ENCODE peak calls at places on chromosomes 1 and 21, in six cellular contexts. One of them, this sample, is unnamed.

GRCh38 chr1:67420835-67421492 is 9.2 kb downstream of the SERBP1 start:
- DNase-seq in activated T-helper 1 cell treated with anti-CD3 and anti-CD28 coated beads, Interleukin-2, amount 50 U/mL, for 16 hours: no peak
- DNase-seq in EH: no peak
- DNase-seq in Caki2: no peak
- DNase-seq in sciatic nerve: no peak
- DNase-seq in NCI-H1436 treated with DMSO at 0.1 percent for 48 hours: no peak
- DNase-seq in this sample: no peak

GRCh38 chr1:64155285-64155684 is 48.1 kb upstream of the UBE2U start:
- DNase-seq in activated T-helper 1 cell treated with anti-CD3 and anti-CD28 coated beads, Interleukin-2, amount 50 U/mL, for 16 hours: no peak
- DNase-seq in EH: no peak
- DNase-seq in Caki2: no peak
- DNase-seq in sciatic nerve: no peak
- DNase-seq in NCI-H1436 treated with DMSO at 0.1 percent for 48 hours: no peak
- DNase-seq in this sample: no peak

GRCh38 chr1:32706491-32706890 is 3.9 kb upstream of the SYNC start:
- DNase-seq in activated T-helper 1 cell treated with anti-CD3 and anti-CD28 coated beads, Interleukin-2, amount 50 U/mL, for 16 hours: no peak
- DNase-seq in EH: no peak
- DNase-seq in Caki2: no peak
- DNase-seq in sciatic nerve: no peak
- DNase-seq in NCI-H1436 treated with DMSO at 0.1 percent for 48 hours: no peak
- DNase-seq in this sample: no peak

GRCh38 chr1:115402753-115403184 is 64.7 kb upstream of the NGF start:
- DNase-seq in activated T-helper 1 cell treated with anti-CD3 and anti-CD28 coated beads, Interleukin-2, amount 50 U/mL, for 16 hours: no peak
- DNase-seq in EH: no peak
- DNase-seq in Caki2: peak; percentile 80
- DNase-seq in sciatic nerve: no peak
- DNase-seq in NCI-H1436 treated with DMSO at 0.1 percent for 48 hours: no peak
- DNase-seq in this sample: no peak

GRCh38 chr1:222079546-222079945 is 337.7 kb upstream of the DUSP10 start:
- DNase-seq in activated T-helper 1 cell treated with anti-CD3 and anti-CD28 coated beads, Interleukin-2, amount 50 U/mL, for 16 hours: no peak
- DNase-seq in EH: no peak
- DNase-seq in Caki2: no peak
- DNase-seq in sciatic nerve: no peak
- DNase-seq in NCI-H1436 treated with DMSO at 0.1 percent for 48 hours: no peak
- DNase-seq in this sample: no peak

GRCh38 chr1:41482001-41482765 is 2.3 kb downstream of the EDN2 start:
- DNase-seq in activated T-helper 1 cell treated with anti-CD3 and anti-CD28 coated beads, Interleukin-2, amount 50 U/mL, for 16 hours: no peak
- DNase-seq in EH: no peak
- DNase-seq in Caki2: peak; percentile 56
- DNase-seq in sciatic nerve: no peak
- DNase-seq in NCI-H1436 treated with DMSO at 0.1 percent for 48 hours: no peak
- DNase-seq in this sample: no peak

GRCh38 chr1:94746635-94747525 is 73.3 kb upstream of the SLC44A3 start:
- DNase-seq in activated T-helper 1 cell treated with anti-CD3 and anti-CD28 coated beads, Interleukin-2, amount 50 U/mL, for 16 hours: no peak
- DNase-seq in EH: peak; percentile 69
- DNase-seq in Caki2: no peak
- DNase-seq in sciatic nerve: peak; percentile 75
- DNase-seq in NCI-H1436 treated with DMSO at 0.1 percent for 48 hours: no peak
- DNase-seq in this sample: no peak

GRCh38 chr21:16713331-16714114 is 799.3 kb upstream of the CXADR start:
- DNase-seq in activated T-helper 1 cell treated with anti-CD3 and anti-CD28 coated beads, Interleukin-2, amount 50 U/mL, for 16 hours: no peak
- DNase-seq in EH: no peak
- DNase-seq in Caki2: no peak
- DNase-seq in sciatic nerve: no peak
- DNase-seq in NCI-H1436 treated with DMSO at 0.1 percent for 48 hours: no peak
- DNase-seq in this sample: no peak

GRCh38 chr1:8283058-8283884 is 34.6 kb upstream of the SLC45A1 start:
- DNase-seq in activated T-helper 1 cell treated with anti-CD3 and anti-CD28 coated beads, Interleukin-2, amount 50 U/mL, for 16 hours: no peak
- DNase-seq in EH: no peak
- DNase-seq in Caki2: peak; percentile 12
- DNase-seq in sciatic nerve: no peak
- DNase-seq in NCI-H1436 treated with DMSO at 0.1 percent for 48 hours: no peak
- DNase-seq in this sample: no peak

GRCh38 chr1:163774390-163774789 is 452.6 kb downstream of the NUF2 start:
- DNase-seq in activated T-helper 1 cell treated with anti-CD3 and anti-CD28 coated beads, Interleukin-2, amount 50 U/mL, for 16 hours: no peak
- DNase-seq in EH: no peak
- DNase-seq in Caki2: no peak
- DNase-seq in sciatic nerve: no peak
- DNase-seq in NCI-H1436 treated with DMSO at 0.1 percent for 48 hours: no peak
- DNase-seq in this sample: no peak

GRCh38 chr21:35139382-35139715 is 90.2 kb upstream of the RUNX1 start:
- DNase-seq in activated T-helper 1 cell treated with anti-CD3 and anti-CD28 coated beads, Interleukin-2, amount 50 U/mL, for 16 hours: no peak
- DNase-seq in EH: no peak
- DNase-seq in Caki2: no peak
- DNase-seq in sciatic nerve: no peak
- DNase-seq in NCI-H1436 treated with DMSO at 0.1 percent for 48 hours: no peak
- DNase-seq in this sample: no peak

GRCh38 chr21:17467392-17467791 is 45.5 kb upstream of the CXADR start:
- DNase-seq in activated T-helper 1 cell treated with anti-CD3 and anti-CD28 coated beads, Interleukin-2, amount 50 U/mL, for 16 hours: no peak
- DNase-seq in EH: no peak
- DNase-seq in Caki2: no peak
- DNase-seq in sciatic nerve: no peak
- DNase-seq in NCI-H1436 treated with DMSO at 0.1 percent for 48 hours: no peak
- DNase-seq in this sample: no peak

GRCh38 chr1:201016211-201016651 is 7.3 kb downstream of the KIF21B start:
- DNase-seq in activated T-helper 1 cell treated with anti-CD3 and anti-CD28 coated beads, Interleukin-2, amount 50 U/mL, for 16 hours: no peak
- DNase-seq in EH: peak; percentile 61
- DNase-seq in Caki2: no peak
- DNase-seq in sciatic nerve: no peak
- DNase-seq in NCI-H1436 treated with DMSO at 0.1 percent for 48 hours: peak; percentile 41
- DNase-seq in this sample: no peak

GRCh38 chr21:45994738-45995685 is 13.4 kb downstream of the COL6A1 start:
- DNase-seq in activated T-helper 1 cell treated with anti-CD3 and anti-CD28 coated beads, Interleukin-2, amount 50 U/mL, for 16 hours: no peak
- DNase-seq in EH: no peak
- DNase-seq in Caki2: no peak
- DNase-seq in sciatic nerve: no peak
- DNase-seq in NCI-H1436 treated with DMSO at 0.1 percent for 48 hours: no peak
- DNase-seq in this sample: peak; percentile 72

GRCh38 chr1:213419369-213420030 is 368.5 kb downstream of the RPS6KC1 start:
- DNase-seq in activated T-helper 1 cell treated with anti-CD3 and anti-CD28 coated beads, Interleukin-2, amount 50 U/mL, for 16 hours: no peak
- DNase-seq in EH: peak; percentile 6
- DNase-seq in Caki2: no peak
- DNase-seq in sciatic nerve: no peak
- DNase-seq in NCI-H1436 treated with DMSO at 0.1 percent for 48 hours: no peak
- DNase-seq in this sample: no peak

GRCh38 chr1:220278991-220279390 is 6.7 kb upstream of the RAB3GAP2 start:
- DNase-seq in activated T-helper 1 cell treated with anti-CD3 and anti-CD28 coated beads, Interleukin-2, amount 50 U/mL, for 16 hours: no peak
- DNase-seq in EH: peak; percentile 44
- DNase-seq in Caki2: no peak
- DNase-seq in sciatic nerve: no peak
- DNase-seq in NCI-H1436 treated with DMSO at 0.1 percent for 48 hours: no peak
- DNase-seq in this sample: no peak

This sample was measured in coronary artery.